ENCODE peak calls at places on chromosomes 4 and X, in ten cellular contexts. N is aorta; S is transverse colon; D is GM06990; A is GM23338; Q is CD8-positive, alpha-beta memory T cell; E is BJ; J is A673; I is thoracic aorta; G is psoas muscle. M is an unnamed sample.

GRCh38 chr4:3418029-3418762 is 23.6 kb upstream of the HGFAC start:
- DNase-seq in G (peak; percentile 70), I (no peak), Q (peak; percentile 41), J (no peak), A (peak; percentile 41), D (no peak), N (peak; percentile 35), S (no peak), E (no peak), M (no peak)

GRCh38 chr4:38723726-38724506 is 58.9 kb downstream of the TLR10 start:
- DNase-seq in E (no peak), S (peak; percentile 28), I (no peak), D (no peak), J (no peak), Q (no peak), A (no peak), G (no peak), N (no peak), M (no peak)

GRCh38 chr4:155403886-155404285 is 27.1 kb upstream of the MAP9 start:
- DNase-seq in N (no peak), A (peak; percentile 56), D (no peak), S (no peak), I (no peak), Q (no peak), J (peak; percentile 64), G (no peak), E (no peak), M (no peak)

GRCh38 chr4:145609494-145610427 is 9.4 kb upstream of the MMAA start:
- DNase-seq in D (peak; percentile 26), G (no peak), S (peak; percentile 69), Q (peak; percentile 61), E (no peak), N (peak; percentile 51), J (peak; percentile 78), I (peak; percentile 26), A (peak; percentile 78), M (no peak)

GRCh38 chr4:79652726-79653125 is 244.7 kb upstream of the GK2 start:
- DNase-seq in S (no peak), A (no peak), N (no peak), J (no peak), G (no peak), Q (no peak), I (no peak), E (no peak), D (no peak), M (no peak)

GRCh38 chr4:38189445-38189844 is 229.2 kb downstream of the PTTG2 start:
- DNase-seq in N (peak; percentile 73), Q (no peak), S (no peak), G (no peak), I (peak; percentile 29), D (no peak), E (peak; percentile 38), A (no peak), J (no peak), M (peak; percentile 85)

GRCh38 chr4:155383541-155383940 is 6.8 kb upstream of the MAP9 start:
- DNase-seq in E (no peak), S (no peak), A (no peak), D (no peak), G (no peak), J (no peak), I (no peak), Q (no peak), N (no peak), M (no peak)

GRCh38 chr4:83009529-83009928 is 1.1 kb downstream of the LIN54 start:
- DNase-seq in A (no peak), J (no peak), G (no peak), D (no peak), I (no peak), S (no peak), E (no peak), Q (no peak), N (no peak), M (no peak)

GRCh38 chrX:126719208-126719607 is 100.3 kb upstream of the PRR32 start:
- DNase-seq in S (no peak), A (no peak), N (no peak), G (no peak), J (no peak), Q (no peak), E (no peak), D (no peak), I (no peak), M (no peak)

GRCh38 chr4:140368686-140369085 is 4.8 kb upstream of the SCOC start:
- DNase-seq in Q (no peak), G (no peak), J (no peak), I (no peak), S (no peak), D (no peak), E (no peak), A (no peak), N (no peak), M (no peak)

GRCh38 chr4:108813261-108813660 is 50.4 kb upstream of the ETNPPL start:
- DNase-seq in A (no peak), S (no peak), D (no peak), G (no peak), I (no peak), N (no peak), J (no peak), E (no peak), Q (no peak), M (no peak)

GRCh38 chr4:20253272-20253798 is 1.6 kb downstream of the SLIT2 start:
- DNase-seq in E (no peak), Q (no peak), D (peak; percentile 2), A (peak; percentile 21), S (no peak), J (peak; percentile 47), G (no peak), N (peak; percentile 32), I (no peak), M (no peak)

GRCh38 chr4:46594658-46595057 is 204.7 kb upstream of the GABRA2 start:
- DNase-seq in S (no peak), G (no peak), N (no peak), J (no peak), E (no peak), A (no peak), I (no peak), Q (no peak), D (no peak), M (no peak)

GRCh38 chr4:3713346-3713745 is 52.8 kb upstream of the ADRA2C start:
- DNase-seq in J (no peak), G (no peak), E (no peak), I (no peak), N (no peak), D (no peak), Q (no peak), A (no peak), S (no peak), M (no peak)

GRCh38 chr4:185119927-185120630 is 23.0 kb upstream of the SLC25A4 start:
- DNase-seq in Q (no peak), J (peak; percentile 19), N (no peak), I (no peak), A (no peak), G (no peak), S (no peak), D (no peak), E (no peak), M (no peak)

DNA sequence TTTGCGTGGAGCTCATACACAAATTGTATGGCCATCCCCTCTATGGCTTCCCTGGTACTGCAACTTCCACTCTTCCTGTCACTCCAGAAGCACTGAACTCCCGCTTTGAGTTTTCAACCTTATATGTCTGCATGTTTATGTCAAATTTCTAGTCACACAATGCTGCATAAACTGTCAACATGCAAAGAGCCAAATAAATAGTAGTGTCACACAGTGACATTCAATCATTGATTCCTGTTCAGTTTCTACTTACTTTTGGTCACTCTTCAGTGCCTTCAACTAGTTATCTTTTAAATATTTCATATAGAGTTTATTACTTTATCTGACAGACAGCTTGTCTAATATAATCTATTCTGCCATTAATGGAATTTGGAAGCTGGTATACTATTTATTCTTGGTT is 149.3 kb downstream of the SPANXN1 start:
- DNase-seq in D (no peak), G (no peak), I (no peak), J (no peak), E (no peak), N (no peak), A (no peak), Q (no peak), S (no peak), M (no peak)
- H3K27me3 ChIP-seq in D (no peaks in the 10 kb centered on the region), G (no peaks in the 10 kb centered on the region), I (no peaks in the 10 kb centered on the region), J (no peaks in the 10 kb centered on the region), E (no peaks in the 10 kb centered on the region), N (no peaks in the 10 kb centered on the region), A (no peaks in the 10 kb centered on the region), Q (no peaks in the 10 kb centered on the region), S (no peaks in the 10 kb centered on the region), M (no peaks in the 10 kb centered on the region)

GRCh38 chrX:107677909-107678308 is 49.6 kb downstream of the PRPS1 start:
- DNase-seq in G (no peak), A (no peak), S (no peak), Q (no peak), N (no peak), E (no peak), D (no peak), J (no peak), I (no peak), M (no peak)
- H3K4me3 ChIP-seq in G (no peak overlapping the region), A (no peak overlapping the region), S (no peak overlapping the region), Q (no peak overlapping the region), N (no peak overlapping the region), E (no peak overlapping the region), D (no peak overlapping the region), J (no peak overlapping the region), I (peak overlapping the region; percentile 82), M (no peak overlapping the region)

GRCh38 chrX:137081239-137081638 is 47.4 kb upstream of the GPR101 start:
- DNase-seq in G (no peak), J (no peak), N (no peak), A (no peak), D (no peak), S (no peak), E (no peak), I (no peak), Q (no peak), M (no peak)
- H3K27me3 ChIP-seq in G (no peaks in the 10 kb centered on the region), J (no peaks in the 10 kb centered on the region), N (no peaks in the 10 kb centered on the region), A (no peaks in the 10 kb centered on the region), D (no peaks in the 10 kb centered on the region), S (no peaks in the 10 kb centered on the region), E (no peaks in the 10 kb centered on the region), I (no peaks in the 10 kb centered on the region), Q (no peaks in the 10 kb centered on the region), M (no peaks in the 10 kb centered on the region)

DNA sequence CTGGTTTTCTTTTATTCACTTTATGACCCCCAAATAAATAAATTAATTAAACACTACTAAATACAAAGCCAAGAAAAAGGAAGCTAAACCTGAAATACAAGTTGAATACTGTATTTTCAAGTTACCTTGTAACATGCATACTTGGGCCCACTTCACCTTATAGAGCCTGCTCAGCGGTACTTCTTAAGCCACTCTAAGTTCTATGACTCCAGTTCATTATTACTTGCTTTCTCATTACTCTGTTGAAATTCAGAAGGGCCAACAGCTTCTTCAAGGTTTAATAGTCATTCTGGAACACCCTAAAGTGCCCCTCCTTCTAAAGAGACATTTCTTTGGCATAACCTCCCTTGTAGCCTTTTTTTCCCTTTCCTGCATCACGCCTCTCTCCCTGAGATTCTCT is 844.5 kb downstream of the RPA4 start:
- DNase-seq in G (no peak), N (no peak), I (no peak), A (no peak), E (no peak), D (no peak), Q (no peak), S (no peak), J (no peak), M (no peak)
- H3K4me3 ChIP-seq in G (no peak overlapping the region), N (no peak overlapping the region), I (no peak overlapping the region), A (no peak overlapping the region), E (no peak overlapping the region), D (no peak overlapping the region), Q (no peak overlapping the region), S (no peak overlapping the region), J (no peak overlapping the region), M (no peak overlapping the region)

GRCh38 chr4:5960197-5960880 is 57.9 kb downstream of the C4orf50 start:
- DNase-seq in A (no peak), E (no peak), Q (no peak), N (no peak), S (no peak), J (no peak), G (no peak), I (no peak), D (no peak), M (no peak)
- H3K27me3 ChIP-seq in A (no peaks in the 10 kb centered on the region), E (no peaks in the 10 kb centered on the region), Q (no peaks in the 10 kb centered on the region), N (no peaks in the 10 kb centered on the region), S (peaks cover 5% of the 10 kb centered on the region), J (no peaks in the 10 kb centered on the region), G (no peaks in the 10 kb centered on the region), I (no peaks in the 10 kb centered on the region), D (peaks cover 5% of the 10 kb centered on the region), M (no peaks in the 10 kb centered on the region)